ENCODE peak calls at places on chromosomes 5 and 9, in six cellular contexts. Y, C, I, P, O and G are unnamed samples.
A peak's percentile ranks its signal among the peaks of the same experiment; 100 is the strongest.

GRCh38 chr5:179762079-179762780 is 29.6 kb downstream of the MAML1 start:
- DNase-seq in P (no peak), O (no peak), C (no peak), Y (no peak), I (peak; percentile 83), G (peak; percentile 23)

GRCh38 chr9:78054180-78054579 is 22.6 kb upstream of the GNAQ start:
- DNase-seq in Y (no peak), I (no peak), C (no peak), O (no peak), P (no peak), G (no peak)

GRCh38 chr5:54942064-54942778 is 43.2 kb downstream of the ESM1 start:
- DNase-seq in I (no peak), Y (no peak), C (no peak), P (no peak), O (no peak), G (peak; percentile 12)

GRCh38 chr5:176737746-176738699 is 72.3 kb upstream of the UNC5A start:
- DNase-seq in O (no peak), I (no peak), C (no peak), Y (no peak), P (no peak), G (no peak)

GRCh38 chr5:174187481-174187880 is 142.0 kb downstream of the NSG2 start:
- DNase-seq in Y (no peak), P (no peak), O (no peak), I (no peak), C (no peak), G (no peak)

GRCh38 chr9:86854898-86855523 is 92.3 kb downstream of the GAS1 start:
- DNase-seq in Y (no peak), C (no peak), I (peak; percentile 90), P (peak; percentile 51), O (peak; percentile 96), G (peak; percentile 96)

GRCh38 chr5:3604501-3604900 is 8.9 kb downstream of the IRX1 start:
- DNase-seq in I (no peak), P (no peak), Y (no peak), O (no peak), C (no peak), G (peak; percentile 38)

GRCh38 chr5:154795235-154795596 is 40.0 kb downstream of the LARP1 start:
- DNase-seq in Y (no peak), C (no peak), O (peak; percentile 17), I (peak; percentile 13), P (no peak), G (peak; percentile 67)

GRCh38 chr5:57221049-57221568 is 47.2 kb downstream of the GPBP1 start:
- DNase-seq in Y (no peak), O (peak; percentile 65), I (peak; percentile 57), C (no peak), P (no peak), G (peak; percentile 69)

GRCh38 chr9:108416321-108416720 is 439.5 kb downstream of the ACTL7B start:
- DNase-seq in C (no peak), P (no peak), O (peak; percentile 7), I (no peak), Y (no peak), G (peak; percentile 40)

GRCh38 chr9:108411632-108412031 is 444.2 kb downstream of the ACTL7B start:
- DNase-seq in O (no peak), Y (no peak), I (no peak), P (no peak), C (no peak), G (no peak)

GRCh38 chr9:108410161-108410560 is 445.6 kb downstream of the ACTL7B start:
- DNase-seq in I (no peak), P (no peak), C (no peak), Y (no peak), O (no peak), G (no peak)

GRCh38 chr9:108417726-108418125 is 438.1 kb downstream of the ACTL7B start:
- DNase-seq in O (no peak), Y (no peak), P (no peak), C (no peak), I (peak; percentile 65), G (peak; percentile 71)

GRCh38 chr9:108412755-108413154 is 443.0 kb downstream of the ACTL7B start:
- DNase-seq in C (no peak), P (no peak), Y (peak; percentile 48), I (no peak), O (peak; percentile 11), G (peak; percentile 53)
- TF ChIP-seq CTCF in C (no peak), P (no peak), Y (peak; percentile 69), I (no peak), O (no peak), G (peak; percentile 9)

GRCh38 chr5:135039526-135040296 is 5.7 kb upstream of the PITX1 start:
- DNase-seq in P (no peak), I (no peak), C (no peak), O (no peak), Y (no peak), G (no peak)
- H3K4me3 ChIP-seq in P (no peak overlapping the region), I (no peak overlapping the region), C (no peak overlapping the region), O (peak overlapping the region; percentile 19), Y (peak overlapping the region; percentile 43), G (no peak overlapping the region)

GRCh38 chr5:72013741-72014703 is 93.3 kb upstream of the MAP1B start:
- DNase-seq in I (no peak), P (no peak), O (peak; percentile 57), C (no peak), Y (no peak), G (peak; percentile 54)

GRCh38 chr5:72007336-72008111 is 99.8 kb upstream of the MAP1B start:
- DNase-seq in C (no peak), Y (no peak), P (no peak), O (no peak), I (no peak), G (no peak)

GRCh38 chr5:72009280-72009679 is 98.0 kb upstream of the MAP1B start:
- DNase-seq in I (no peak), P (no peak), C (no peak), O (no peak), Y (no peak), G (no peak)

GRCh38 chr5:72005676-72006075 is 101.6 kb upstream of the MAP1B start:
- DNase-seq in Y (peak; percentile 68), C (no peak), O (no peak), I (no peak), P (no peak), G (no peak)

GRCh38 chr5:72010395-72010794 is 96.9 kb upstream of the MAP1B start:
- DNase-seq in P (no peak), O (no peak), Y (no peak), C (no peak), I (no peak), G (no peak)
- TF ChIP-seq CTCF in P (no peak), O (no peak), Y (no peak), C (no peak), I (no peak), G (no peak)

GRCh38 chr9:114501786-114502682 is 3.2 kb downstream of the WHRN start:
- DNase-seq in Y (peak; percentile 38), I (peak; percentile 18), C (no peak), O (peak; percentile 81), P (no peak), G (peak; percentile 17)
- H3K4me3 ChIP-seq in Y (peak overlapping the region; percentile 31), I (no peak overlapping the region), C (no peak overlapping the region), O (no peak overlapping the region), P (no peak overlapping the region), G (no peak overlapping the region)

DNA sequence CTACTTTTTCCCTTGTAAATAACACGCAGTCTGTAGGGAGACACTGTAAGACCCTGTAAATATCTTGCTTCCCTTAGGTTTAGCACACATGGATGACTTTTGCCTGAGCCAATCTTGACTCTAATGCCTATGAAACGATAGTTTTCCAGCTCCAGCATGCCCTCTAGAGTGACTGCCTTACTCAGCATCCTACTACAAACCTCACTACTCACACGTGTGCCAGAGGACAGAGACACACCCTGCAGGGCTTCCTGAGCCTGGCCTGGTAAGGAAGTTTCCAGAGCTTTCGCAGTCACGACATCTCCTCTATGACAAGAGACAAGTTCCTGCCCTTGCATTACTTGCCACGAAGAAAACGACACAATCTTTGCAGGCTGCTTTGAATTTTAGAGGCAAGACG is 138.1 kb downstream of the ATPSCKMT start:
- DNase-seq in P (no peak), Y (peak; percentile 83), C (no peak), O (peak; percentile 54), I (peak; percentile 73), G (peak; percentile 54)
- TF ChIP-seq CTCF in P (no peak), Y (peak; percentile 88), C (no peak), O (peak; percentile 54), I (peak; percentile 82), G (peak; percentile 52)

GRCh38 chr9:94553029-94553938 is 1.6 kb upstream of the PCAT7 start:
- DNase-seq in P (peak; percentile 80), O (no peak), Y (peak; percentile 38), I (no peak), C (no peak), G (no peak)
- H3K4me3 ChIP-seq in P (peak overlapping the region; percentile 59), O (no peak overlapping the region), Y (no peak overlapping the region), I (no peak overlapping the region), C (no peak overlapping the region), G (no peak overlapping the region)

DNA sequence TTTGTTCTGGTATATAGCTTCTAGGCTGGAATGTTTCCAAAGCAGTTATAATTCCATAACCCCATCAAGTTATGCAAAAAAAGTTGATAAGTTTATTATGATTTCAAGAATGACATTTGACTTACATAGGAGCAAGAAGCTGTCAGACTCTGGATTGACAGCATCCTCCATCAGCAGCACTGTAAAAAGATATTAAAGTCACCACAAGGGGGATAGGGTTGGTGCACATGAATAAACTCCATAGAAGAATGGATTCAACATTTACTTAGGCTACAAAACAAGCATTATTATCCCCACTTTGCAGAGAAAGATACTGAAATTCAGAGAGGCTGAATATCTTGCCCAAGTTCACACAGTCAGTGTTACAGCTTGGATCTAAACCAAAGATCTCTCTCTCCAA is 208.9 kb upstream of the SLC30A5 start:
- DNase-seq in P (no peak), O (no peak), Y (peak; percentile 17), I (no peak), C (no peak), G (peak; percentile 17)
- TF ChIP-seq CTCF in P (peak; percentile 30), O (no peak), Y (peak; percentile 44), I (peak; percentile 43), C (no peak), G (peak; percentile 48)

DNA sequence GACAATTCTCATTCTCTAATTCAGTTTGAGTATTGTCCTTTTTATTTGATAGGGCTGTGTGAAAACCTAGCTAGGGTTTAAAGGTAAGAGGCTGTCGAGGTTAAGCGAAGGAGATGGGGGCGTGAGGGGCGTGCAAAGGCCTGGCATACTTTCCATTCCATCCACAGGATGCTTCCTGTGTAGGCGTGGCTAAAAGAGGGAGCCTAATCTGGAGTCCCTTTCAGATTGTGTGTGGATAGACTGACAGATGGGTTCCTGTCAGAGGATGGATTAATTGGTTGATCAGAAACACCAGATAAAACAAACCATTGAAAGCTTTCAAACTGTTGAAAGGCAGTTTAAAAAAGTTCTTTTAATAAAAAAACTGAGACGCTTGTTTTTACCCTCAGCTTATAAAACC is 1.1 kb upstream of the ELL2 start:
- DNase-seq in Y (peak; percentile 12), O (no peak), C (no peak), I (no peak), P (peak; percentile 28), G (no peak)
- H3K4me3 ChIP-seq in Y (no peak overlapping the region), O (no peak overlapping the region), C (no peak overlapping the region), I (peak overlapping the region; percentile 71), P (peak overlapping the region; percentile 78), G (no peak overlapping the region)

GRCh38 chr9:29691758-29692407 is 2118.6 kb upstream of the C9orf72 start:
- DNase-seq in P (no peak), O (no peak), I (no peak), C (no peak), Y (peak; percentile 75), G (peak; percentile 49)
- TF ChIP-seq CTCF in P (no peak), O (peak; percentile 6), I (no peak), C (no peak), Y (peak; percentile 78), G (peak; percentile 57)